ENCODE peak calls at places on chromosomes 1 and 21, in six cellular contexts. M, I, Y, A, G and H are unnamed samples.

GRCh38 chr1:19449454-19450228 is 35.7 kb downstream of the CAPZB start:
- DNase-seq in G (no peak), I (no peak), A (no peak), Y (no peak), M (no peak), H (no peak)

GRCh38 chr1:30758785-30759380 is 1.3 kb upstream of the LAPTM5 start:
- DNase-seq in A (no peak), M (peak), G (peak), I (no peak), Y (no peak), H (no peak)

GRCh38 chr1:147172168-147173016 is at the start of gene PRKAB2:
- DNase-seq in A (peak), Y (peak), M (peak), G (peak), I (peak), H (peak)

GRCh38 chr1:16430598-16430997 is 6.6 kb downstream of the SPATA21 start:
- DNase-seq in A (no peak), Y (no peak), M (no peak), G (no peak), I (no peak), H (no peak)

GRCh38 chr1:24905355-24905978 is 24.6 kb downstream of the RUNX3 start:
- DNase-seq in I (peak), G (no peak), A (no peak), Y (no peak), M (no peak), H (no peak)

GRCh38 chr1:224170748-224171478 is 12.1 kb upstream of the DEGS1 start:
- DNase-seq in A (no peak), I (peak), G (peak), M (peak), Y (no peak), H (no peak)

GRCh38 chr1:29829448-29830344 is 593.4 kb downstream of the PTPRU start:
- DNase-seq in Y (peak), A (no peak), G (no peak), M (no peak), I (no peak), H (no peak)

GRCh38 chr1:221576268-221576667 is 165.6 kb downstream of the DUSP10 start:
- DNase-seq in M (peak), G (no peak), A (no peak), Y (no peak), I (no peak), H (no peak)

GRCh38 chr1:112708002-112708448 is 1.1 kb upstream of the RHOC start:
- DNase-seq in A (no peak), M (no peak), G (no peak), Y (no peak), I (no peak), H (no peak)

GRCh38 chr1:72230746-72231145 is 51.6 kb downstream of the NEGR1 start:
- DNase-seq in G (no peak), Y (no peak), I (no peak), A (no peak), M (peak), H (no peak)

GRCh38 chr1:25565188-25565591 is 21.8 kb downstream of the LDLRAP1 start:
- DNase-seq in A (no peak), Y (no peak), I (no peak), M (no peak), G (no peak), H (no peak)

GRCh38 chr1:198681831-198682756 is 43.3 kb downstream of the PTPRC start:
- DNase-seq in G (peak), Y (no peak), I (peak), M (peak), A (peak), H (no peak)

GRCh38 chr1:117237701-117238413 is 27.1 kb upstream of the VTCN1 start:
- DNase-seq in M (peak), A (no peak), I (no peak), Y (no peak), G (no peak), H (no peak)

GRCh38 chr1:61098333-61098732 is 16.0 kb downstream of the NFIA start:
- DNase-seq in G (no peak), Y (no peak), A (no peak), I (no peak), M (no peak), H (no peak)

GRCh38 chr1:3070654-3071506 is 1.9 kb downstream of the PRDM16 start:
- DNase-seq in A (no peak), G (no peak), I (peak), M (no peak), Y (no peak), H (no peak)

GRCh38 chr1:62735491-62736171 is 47.4 kb upstream of the DOCK7 start:
- DNase-seq in I (no peak), Y (no peak), G (no peak), A (no peak), M (peak), H (no peak)

DNA sequence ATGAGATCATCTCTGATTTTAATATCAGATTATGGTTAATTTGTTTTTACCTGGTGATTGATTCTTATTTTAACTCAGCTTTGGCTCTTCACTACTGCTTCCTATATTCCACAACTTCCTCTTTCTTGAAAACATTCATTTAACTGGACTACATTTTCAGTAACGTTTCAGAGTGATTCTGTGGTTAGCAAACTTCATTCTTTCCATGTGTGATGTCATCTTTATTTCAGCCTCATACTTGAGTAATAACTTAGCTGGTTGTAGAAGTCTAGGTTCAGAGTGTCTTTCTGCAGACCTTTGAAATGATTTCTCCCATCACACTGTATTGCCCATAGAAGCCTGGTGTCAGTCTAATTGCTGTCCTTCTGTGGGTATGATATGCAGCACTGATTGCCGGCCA is 36.0 kb upstream of the SLC35F3 start:
- DNase-seq in I (no peak), M (no peak), A (no peak), G (peak), Y (no peak), H (no peak)
- H3K27ac ChIP-seq in I (no peak), M (no peak), A (no peak), G (no peak), Y (no peak), H (no peak)

DNA sequence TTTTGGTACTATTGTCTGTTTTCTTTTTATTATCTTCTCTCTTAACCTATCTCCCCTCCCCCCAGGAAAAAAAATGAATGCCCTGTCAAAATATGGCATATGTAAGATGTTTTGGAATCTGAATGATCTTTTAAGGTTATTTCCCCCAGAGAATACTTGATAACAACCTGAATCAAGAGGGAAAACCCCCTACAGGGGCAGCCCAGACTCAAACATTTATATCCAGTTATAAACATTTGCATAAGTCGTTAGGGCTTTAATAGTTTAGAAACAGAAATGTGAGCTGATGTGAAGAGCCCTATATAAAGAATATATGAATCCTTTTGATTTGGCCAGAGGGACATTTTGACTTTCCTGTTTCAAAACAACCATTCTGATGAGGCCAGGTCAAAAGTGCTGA is 169.5 kb downstream of the VAV3 start:
- DNase-seq in M (no peak), G (no peak), I (no peak), Y (no peak), A (no peak), H (no peak)
- H3K27ac ChIP-seq in M (no peak), G (no peak), I (no peak), Y (no peak), A (no peak), H (no peak)

GRCh38 chr21:42149656-42150457 is 69.1 kb upstream of the ABCG1 start:
- DNase-seq in Y (no peak), I (peak), G (no peak), A (no peak), M (no peak), H (no peak)

GRCh38 chr21:42153746-42154145 is 65.2 kb upstream of the ABCG1 start:
- DNase-seq in M (no peak), I (peak), G (no peak), Y (no peak), A (no peak), H (no peak)

GRCh38 chr21:42150458-42151085 is 68.4 kb upstream of the ABCG1 start:
- DNase-seq in Y (no peak), G (no peak), I (peak), M (no peak), A (no peak), H (no peak)

GRCh38 chr21:42153046-42153685 is 65.8 kb upstream of the ABCG1 start:
- DNase-seq in M (no peak), I (peak), Y (no peak), A (no peak), G (no peak), H (no peak)

GRCh38 chr21:42151148-42152074 is 67.5 kb upstream of the ABCG1 start:
- DNase-seq in G (no peak), Y (no peak), I (peak), A (no peak), M (no peak), H (no peak)
- H3K27ac ChIP-seq in G (no peak), Y (no peak), I (no peak), A (no peak), M (no peak), H (no peak)

GRCh38 chr1:181172082-181172481 is 83.6 kb downstream of the IER5 start:
- DNase-seq in I (no peak), M (no peak), A (no peak), G (no peak), Y (no peak), H (no peak)

GRCh38 chr1:181174860-181175259 is 86.4 kb downstream of the IER5 start:
- DNase-seq in G (no peak), A (no peak), Y (peak), I (no peak), M (no peak), H (no peak)

GRCh38 chr1:181173761-181174371 is 85.4 kb downstream of the IER5 start:
- DNase-seq in Y (no peak), G (no peak), A (no peak), M (no peak), I (no peak), H (no peak)

GRCh38 chr1:181166377-181167196 is 78.1 kb downstream of the IER5 start:
- DNase-seq in A (peak), G (peak), Y (no peak), M (peak), I (no peak), H (no peak)

GRCh38 chr1:181170194-181170593 is 81.7 kb downstream of the IER5 start:
- DNase-seq in A (no peak), Y (no peak), I (no peak), G (no peak), M (no peak), H (no peak)
- H3K27ac ChIP-seq in A (no peak), Y (no peak), I (no peak), G (no peak), M (no peak), H (no peak)

GRCh38 chr21:43360441-43361126 is 66.3 kb downstream of the SIK1 start:
- DNase-seq in I (no peak), M (no peak), A (no peak), G (no peak), Y (no peak), H (no peak)
- H3K27ac ChIP-seq in I (no peak), M (no peak), A (no peak), G (no peak), Y (peak), H (no peak)

DNA sequence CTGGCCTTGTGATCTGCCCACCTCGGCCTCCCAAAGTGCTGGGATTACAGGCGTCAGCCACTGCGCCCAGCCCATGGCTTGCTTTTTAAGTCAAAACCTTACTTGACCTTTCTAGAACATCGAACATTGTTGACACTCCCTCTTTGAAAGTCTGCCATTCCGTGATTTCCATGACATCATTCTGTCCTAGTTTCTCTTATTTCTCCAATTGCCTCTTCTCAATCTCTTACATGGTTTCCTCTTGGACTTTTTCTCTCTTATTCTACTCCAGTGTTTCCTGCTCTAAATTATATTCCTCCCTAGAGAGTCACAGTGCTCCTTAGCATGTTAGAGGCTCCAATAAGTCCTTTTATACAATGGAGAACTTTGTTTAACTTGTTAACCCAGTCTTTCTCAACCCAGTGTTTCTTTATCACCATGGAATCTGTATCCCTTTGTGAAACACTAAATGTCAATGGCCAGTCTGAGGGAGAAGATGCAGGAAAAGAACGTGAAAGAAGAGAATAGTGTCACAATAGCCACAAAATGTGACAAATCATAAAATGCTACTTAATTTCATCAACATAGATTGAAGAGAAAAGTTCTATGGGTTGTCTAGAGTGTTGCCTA is 25.5 kb downstream of the JAM2 start:
- DNase-seq in Y (no peak), G (no peak), M (no peak), I (no peak), A (no peak), H (no peak)
- H3K27ac ChIP-seq in Y (peak), G (no peak), M (no peak), I (no peak), A (no peak), H (no peak)

DNA sequence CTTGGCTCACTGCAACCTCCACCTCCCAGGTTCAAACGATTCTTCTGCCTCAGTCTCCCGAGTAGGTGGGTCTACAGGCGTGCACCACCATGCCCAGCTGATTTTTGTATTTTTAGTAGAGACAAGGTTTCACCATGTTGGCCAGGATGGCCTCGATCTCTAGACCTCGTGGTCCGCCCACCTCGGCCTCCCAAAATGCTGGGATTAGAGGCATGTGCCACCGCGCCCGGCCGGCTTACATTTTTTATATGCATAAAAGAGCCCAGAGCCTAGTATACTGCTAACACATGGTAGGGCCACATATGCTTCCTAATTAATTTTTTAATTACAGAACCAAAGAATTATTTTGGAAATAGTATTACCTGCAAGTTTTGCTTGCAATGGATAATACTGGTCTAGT is 1325.4 kb downstream of the PLA2G4A start:
- DNase-seq in G (no peak), A (no peak), M (no peak), I (no peak), Y (no peak), H (no peak)
- H3K27ac ChIP-seq in G (no peak), A (no peak), M (no peak), I (no peak), Y (no peak), H (no peak)